ENCODE peak calls at places on chromosome 1, in nine cellular contexts. F is breast epithelium; R is activated CD4-positive, alpha-beta T cell treated with anti-CD3 and anti-CD28 coated beads, Interleukin-2, amount 10 ng/mL, durations not matched to agents 7 days and 5 days; J is thoracic aorta; G is fibroblast of villous mesenchyme; I is SK-N-DZ; Z is endothelial cell; P is T follicular helper cell; C is AG09309. V is an unnamed sample.

GRCh38 chr1:90727917-90728655 is 11.0 kb upstream of the BARHL2 start:
- DNase-seq in F (no peak), R (no peak), J (no peak), G (no peak), I (no peak), Z (no peak), P (no peak), C (no peak), V (no peak)

GRCh38 chr1:25616932-25617625 is 488 bp downstream of the MAN1C1 start:
- DNase-seq in F (no peak), R (peak), J (no peak), G (no peak), I (no peak), Z (no peak), P (no peak), C (no peak), V (no peak)

GRCh38 chr1:63593887-63594617 is 841 bp downstream of the PGM1 start:
- DNase-seq in F (peak), R (peak), J (peak), G (peak), I (peak), Z (peak), P (peak), C (peak), V (peak)

GRCh38 chr1:169060906-169061683 is 45.4 kb upstream of the ATP1B1 start:
- DNase-seq in F (no peak), R (no peak), J (no peak), G (peak), I (no peak), Z (no peak), P (no peak), C (no peak), V (no peak)

GRCh38 chr1:69258842-69259241 is 308.9 kb upstream of the LRRC7 start:
- DNase-seq in F (no peak), R (no peak), J (no peak), G (no peak), I (no peak), Z (no peak), P (no peak), C (no peak), V (no peak)

GRCh38 chr1:200558866-200559459 is 61.6 kb downstream of the KIF14 start:
- DNase-seq in F (no peak), R (peak), J (no peak), G (peak), I (peak), Z (peak), P (no peak), C (peak), V (no peak)

GRCh38 chr1:47399841-47400144 is 16.3 kb upstream of the FOXE3 start:
- DNase-seq in F (no peak), R (no peak), J (no peak), G (no peak), I (no peak), Z (no peak), P (no peak), C (no peak), V (no peak)

GRCh38 chr1:67948155-67949075 is 102.0 kb downstream of the DIRAS3 start:
- DNase-seq in F (no peak), R (no peak), J (no peak), G (peak), I (no peak), Z (no peak), P (no peak), C (peak), V (no peak)

GRCh38 chr1:164783778-164784555 is 225.0 kb downstream of the PBX1 start:
- DNase-seq in F (no peak), R (no peak), J (no peak), G (peak), I (no peak), Z (no peak), P (no peak), C (no peak), V (no peak)

GRCh38 chr1:117653732-117654484 is 48.1 kb downstream of the TENT5C start:
- DNase-seq in F (no peak), R (peak), J (no peak), G (no peak), I (no peak), Z (no peak), P (no peak), C (no peak), V (no peak)

GRCh38 chr1:68149110-68149798 is 83.1 kb downstream of the WLS start:
- DNase-seq in F (no peak), R (no peak), J (no peak), G (no peak), I (peak), Z (no peak), P (no peak), C (no peak), V (no peak)

GRCh38 chr1:34060901-34061415 is 104.1 kb downstream of the CSMD2 start:
- DNase-seq in F (no peak), R (no peak), J (no peak), G (no peak), I (no peak), Z (no peak), P (no peak), C (no peak), V (no peak)

GRCh38 chr1:29190718-29191117 is 9.0 kb upstream of the SRSF4 start:
- DNase-seq in F (no peak), R (no peak), J (no peak), G (no peak), I (no peak), Z (no peak), P (no peak), C (no peak), V (no peak)

GRCh38 chr1:31027693-31028526 is 37.6 kb downstream of the PUM1 start:
- DNase-seq in F (no peak), R (no peak), J (no peak), G (no peak), I (no peak), Z (no peak), P (no peak), C (no peak), V (no peak)

GRCh38 chr1:185292237-185292636 is 24.8 kb downstream of the IVNS1ABP start:
- DNase-seq in F (no peak), R (no peak), J (no peak), G (no peak), I (no peak), Z (no peak), P (no peak), C (no peak), V (no peak)

GRCh38 chr1:172905452-172905851 is 145.3 kb downstream of the TNFSF18 start:
- DNase-seq in F (no peak), R (no peak), J (no peak), G (no peak), I (no peak), Z (no peak), P (no peak), C (no peak), V (no peak)

GRCh38 chr1:180175806-180176205 is 21.1 kb downstream of the QSOX1 start:
- DNase-seq in F (no peak), R (no peak), J (no peak), G (no peak), I (no peak), Z (no peak), P (no peak), C (no peak), V (no peak)

GRCh38 chr1:163412216-163412615 is 90.5 kb downstream of the NUF2 start:
- DNase-seq in F (no peak), R (no peak), J (no peak), G (no peak), I (no peak), Z (no peak), P (no peak), C (no peak), V (no peak)

GRCh38 chr1:2216767-2217058 is 11.4 kb upstream of the SKI start:
- DNase-seq in F (no peak), R (no peak), J (no peak), G (no peak), I (no peak), Z (no peak), P (no peak), C (no peak), V (no peak)

V was measured in neural crest cell.